ENCODE peak calls at places on chromosomes 4 and X, in eight cellular contexts. E is lung, I is GM10248, M is germinal center, H is H54, U is HT1080, X is H9, G is lower lobe of right lung. O is an unnamed sample.

GRCh38 chrX:37685452-37686347 is at the start of gene XK:
- DNase-seq in E (peak), I (peak), M (peak), H (peak), U (peak), X (peak), G (peak), O (peak)

GRCh38 chr4:87337361-87337760 is 14.7 kb upstream of the HSD17B13 start:
- DNase-seq in E (no peak), I (no peak), M (no peak), H (no peak), U (no peak), X (no peak), G (no peak), O (no peak)

GRCh38 chr4:76061977-76062376 is 12.5 kb upstream of the ART3 start:
- DNase-seq in E (no peak), I (peak), M (peak), H (no peak), U (no peak), X (no peak), G (no peak), O (no peak)

GRCh38 chr4:67332627-67333026 is 212.7 kb downstream of the CENPC start:
- DNase-seq in E (no peak), I (no peak), M (no peak), H (no peak), U (peak), X (peak), G (no peak), O (no peak)

GRCh38 chrX:70979136-70979762 is 48.4 kb upstream of the SLC7A3 start:
- DNase-seq in E (no peak), I (peak), M (no peak), H (no peak), U (peak), X (peak), G (no peak), O (peak)

GRCh38 chr4:138390286-138390685 is 148.1 kb upstream of the SLC7A11 start:
- DNase-seq in E (no peak), I (no peak), M (no peak), H (no peak), U (peak), X (no peak), G (no peak), O (no peak)

GRCh38 chr4:139557506-139558110 is 1.6 kb upstream of the SETD7 start:
- DNase-seq in E (peak), I (no peak), M (peak), H (no peak), U (no peak), X (no peak), G (peak), O (no peak)

GRCh38 chr4:113979157-113979972 is at the start of gene ARSJ:
- DNase-seq in E (peak), I (peak), M (no peak), H (peak), U (peak), X (peak), G (peak), O (peak)

GRCh38 chr4:751676-752075 is 46.0 kb downstream of the PCGF3 start:
- DNase-seq in E (no peak), I (no peak), M (no peak), H (no peak), U (no peak), X (no peak), G (peak), O (no peak)

GRCh38 chr4:159171287-159171686 is 68.4 kb downstream of the RAPGEF2 start:
- DNase-seq in E (no peak), I (no peak), M (no peak), H (no peak), U (no peak), X (no peak), G (no peak), O (no peak)

GRCh38 chr4:5755161-5755560 is 44.2 kb downstream of the EVC start:
- DNase-seq in E (no peak), I (no peak), M (no peak), H (no peak), U (no peak), X (no peak), G (no peak), O (no peak)

GRCh38 chr4:144712775-144713174 is 66.8 kb downstream of the HHIP start:
- DNase-seq in E (no peak), I (no peak), M (no peak), H (no peak), U (peak), X (no peak), G (no peak), O (no peak)